ENCODE peak calls at places on chromosomes 12 and 14, in ten cellular contexts. N is cardiac fibroblast, I is Peyer's patch, D is neural crest cell, K is lower lobe of right lung, P is GM10248, U is osteocyte, M is AG10803, T is nephron progenitor cell, C is adrenal gland. F is an unnamed sample.

GRCh38 chr14:99941211-99941610 is 124.0 kb upstream of the EVL start:
- DNase-seq in I (no peak), T (no peak), U (no peak), C (no peak), N (no peak), M (no peak), P (no peak), D (no peak), K (no peak), F (no peak)

GRCh38 chr14:75123991-75124390 is 2.9 kb downstream of the NEK9 start:
- DNase-seq in U (no peak), P (no peak), M (peak), C (peak), K (no peak), I (no peak), N (peak), D (no peak), T (no peak), F (no peak)

GRCh38 chr14:64811676-64812075 is 68.0 kb downstream of the SPTB start:
- DNase-seq in U (no peak), P (no peak), K (no peak), I (no peak), M (no peak), C (peak), D (no peak), T (no peak), N (no peak), F (no peak)

GRCh38 chr14:88955470-88955869 is 131.0 kb downstream of the TTC8 start:
- DNase-seq in I (no peak), T (no peak), N (no peak), D (no peak), P (no peak), K (no peak), C (peak), M (peak), U (no peak), F (no peak)

GRCh38 chr14:100828448-100828834 is 2.5 kb downstream of the MEG3 start:
- DNase-seq in P (no peak), N (no peak), I (no peak), D (no peak), U (no peak), K (no peak), M (no peak), C (peak), T (no peak), F (no peak)

GRCh38 chr14:103408491-103409155 is 23.4 kb downstream of the MARK3 start:
- DNase-seq in I (no peak), D (no peak), K (no peak), P (no peak), C (peak), M (no peak), N (no peak), T (no peak), U (no peak), F (no peak)

GRCh38 chr12:52148541-52149181 is 43.2 kb downstream of the KRT80 start:
- DNase-seq in N (peak), I (peak), C (no peak), M (no peak), U (no peak), K (peak), T (no peak), P (no peak), D (no peak), F (no peak)

GRCh38 chr14:94619297-94619696 is 7.1 kb downstream of the SERPINA3 start:
- DNase-seq in C (no peak), N (no peak), K (no peak), I (no peak), P (no peak), T (no peak), M (no peak), U (no peak), D (no peak), F (no peak)

GRCh38 chr12:102955926-102956737 is 1.3 kb upstream of the ASCL1 start:
- DNase-seq in I (no peak), P (peak), N (no peak), K (no peak), C (no peak), M (no peak), D (no peak), U (no peak), T (peak), F (no peak)

GRCh38 chr12:22172501-22172900 is 126.5 kb downstream of the CMAS start:
- DNase-seq in U (no peak), K (no peak), I (no peak), C (no peak), N (no peak), D (no peak), M (no peak), P (no peak), T (no peak), F (no peak)

GRCh38 chr14:53401646-53402045 is 248.5 kb upstream of the DDHD1 start:
- DNase-seq in C (no peak), N (no peak), K (no peak), M (no peak), P (no peak), I (no peak), T (no peak), D (no peak), U (no peak), F (no peak)

GRCh38 chr14:53399057-53399456 is 245.9 kb upstream of the DDHD1 start:
- DNase-seq in C (peak), N (peak), T (peak), I (no peak), M (peak), P (no peak), U (no peak), D (peak), K (no peak), F (no peak)
- TF ChIP-seq CTCF in C (no peak), N (peak), T (peak), I (no peak), M (peak), P (no peak), U (peak), D (peak), K (no peak), F (no peak)

GRCh38 chr12:57143454-57143853 is 4.0 kb downstream of the LRP1-AS start:
- DNase-seq in C (no peak), N (no peak), D (no peak), T (no peak), U (no peak), K (no peak), I (no peak), P (no peak), M (no peak), F (no peak)
- TF ChIP-seq CTCF in C (no peak), N (no peak), D (no peak), T (no peak), U (no peak), K (no peak), I (no peak), P (no peak), M (no peak), F (no peak)

GRCh38 chr12:11973396-11973795 is 97.3 kb upstream of the BCL2L14 start:
- DNase-seq in U (no peak), P (no peak), T (no peak), C (no peak), D (no peak), M (no peak), K (no peak), I (no peak), N (no peak), F (no peak)
- TF ChIP-seq CTCF in U (no peak), P (no peak), T (no peak), C (no peak), D (no peak), M (no peak), K (no peak), I (no peak), N (no peak), F (no peak)

DNA sequence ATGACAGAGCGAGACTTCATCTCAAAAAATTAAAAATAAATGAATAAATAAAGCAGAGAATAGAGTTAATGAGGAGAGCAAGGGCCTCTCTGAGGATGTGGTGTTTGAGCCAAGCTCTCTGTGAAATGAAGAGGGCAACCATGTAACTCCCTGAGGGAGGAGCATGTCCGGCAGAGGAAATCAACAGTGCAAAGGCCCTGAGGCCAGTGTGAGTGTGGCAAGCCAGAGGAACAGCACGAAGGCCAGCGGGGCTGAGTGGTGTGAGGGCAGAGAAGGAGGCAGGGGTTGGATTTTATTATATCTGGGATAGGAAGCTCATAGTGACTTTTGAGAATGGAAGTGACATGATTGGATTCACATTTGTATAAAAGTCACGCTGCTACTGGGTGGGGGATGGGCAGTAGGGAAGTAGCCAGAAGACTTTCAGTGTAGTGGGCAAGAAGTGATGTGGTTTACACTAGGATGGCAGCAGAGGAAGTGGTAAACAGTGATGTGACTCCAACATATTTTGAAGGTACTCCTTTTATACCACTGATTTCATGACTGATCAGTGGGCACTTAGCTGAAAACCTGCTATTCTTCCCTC is 10.3 kb upstream of the LRP1-AS start:
- DNase-seq in M (no peak), N (no peak), P (no peak), T (no peak), C (peak), U (no peak), D (no peak), K (no peak), I (no peak), F (no peak)
- TF ChIP-seq CTCF in M (no peak), N (no peak), P (no peak), T (no peak), C (no peak), U (no peak), D (no peak), K (no peak), I (no peak), F (no peak)

GRCh38 chr12:119167904-119168303 is 10.8 kb upstream of the HSPB8 start:
- DNase-seq in M (no peak), T (no peak), K (no peak), D (no peak), C (no peak), P (no peak), I (no peak), N (no peak), U (no peak), F (no peak)

GRCh38 chr12:119168721-119169120 is 10.0 kb upstream of the HSPB8 start:
- DNase-seq in I (no peak), D (no peak), P (no peak), U (no peak), T (no peak), N (no peak), C (no peak), M (no peak), K (no peak), F (no peak)

GRCh38 chr12:119171266-119171665 is 7.5 kb upstream of the HSPB8 start:
- DNase-seq in N (no peak), P (no peak), I (no peak), K (no peak), C (no peak), M (no peak), U (no peak), T (no peak), D (no peak), F (no peak)

GRCh38 chr12:119171691-119172090 is 7.0 kb upstream of the HSPB8 start:
- DNase-seq in M (no peak), K (no peak), T (no peak), N (no peak), C (no peak), I (no peak), P (no peak), U (no peak), D (no peak), F (no peak)

DNA sequence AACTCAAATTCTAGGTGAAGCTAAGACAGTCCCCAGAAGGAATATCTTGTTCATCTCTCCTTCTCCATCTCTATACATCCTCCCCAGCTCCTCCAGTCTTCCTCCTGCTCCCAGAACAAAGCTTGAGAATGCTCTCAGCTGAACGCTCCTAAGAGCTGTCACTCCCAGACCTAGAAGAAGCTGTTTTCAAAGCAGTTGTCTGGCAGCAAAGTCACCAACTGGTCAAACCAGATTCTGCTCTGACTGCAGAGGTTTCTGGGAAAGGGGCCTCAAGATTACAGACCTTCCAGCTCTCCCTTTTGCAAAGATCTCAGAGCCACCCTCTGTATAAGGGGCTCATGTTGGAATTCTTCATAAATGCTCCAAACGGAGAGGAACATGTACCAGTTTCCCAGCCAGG is 9.6 kb upstream of the HSPB8 start:
- DNase-seq in C (no peak), D (no peak), P (no peak), T (no peak), N (no peak), M (no peak), U (no peak), K (no peak), I (no peak), F (no peak)
- TF ChIP-seq CTCF in C (no peak), D (no peak), P (no peak), T (no peak), N (no peak), M (no peak), U (no peak), K (no peak), I (no peak), F (no peak)

GRCh38 chr12:124375141-124375788 is 80.4 kb downstream of the RFLNA start:
- DNase-seq in C (no peak), K (no peak), P (no peak), I (no peak), T (no peak), M (no peak), D (no peak), U (no peak), N (no peak), F (no peak)
- TF ChIP-seq CTCF in C (no peak), K (no peak), P (no peak), I (no peak), T (no peak), M (no peak), D (no peak), U (peak), N (peak), F (no peak)

F was measured in AG09319.